ENCODE peak calls at places on chromosomes 16 and 17, in ten cellular contexts. O is GM12865; I is T-helper 1 cell; A is stimulated activated effector memory CD8-positive, alpha-beta T cell treated with anti-CD3 and anti-CD28 coated beads, Interleukin-12 subunit alpha, Interleukin-12 subunit beta, amount 100 ng/mL, for 72 hours; J is endodermal cell; M is brain pericyte; Q is body of pancreas; G is Kasumi-1; P is RPMI7951; X is mesenchymal stem cell. U is an unnamed sample.

GRCh38 chr17:16217002-16217635 is at the start of gene PIGL:
- DNase-seq in J (peak; percentile 99), Q (peak; percentile 91), A (peak; percentile 94), I (peak; percentile 90), P (peak; percentile 90), X (peak; percentile 95), M (peak; percentile 80), O (peak; percentile 97), G (peak; percentile 75), U (peak; percentile 65)

GRCh38 chr17:35774499-35774898 is 13.8 kb downstream of the C17orf50 start:
- DNase-seq in O (no peak), J (peak; percentile 60), A (no peak), P (no peak), X (no peak), Q (peak; percentile 52), I (no peak), M (no peak), G (no peak), U (no peak)

GRCh38 chr17:12995106-12995895 is 22.5 kb downstream of the ELAC2 start:
- DNase-seq in G (no peak), O (no peak), Q (no peak), M (no peak), P (no peak), I (no peak), A (no peak), J (no peak), X (no peak), U (no peak)

GRCh38 chr17:79935197-79935844 is 96.1 kb upstream of the CBX4 start:
- DNase-seq in O (no peak), X (no peak), Q (no peak), A (no peak), P (no peak), G (no peak), I (no peak), J (peak; percentile 80), M (no peak), U (no peak)

GRCh38 chr17:4368341-4368740 is 1.9 kb upstream of the UBE2G1 start:
- DNase-seq in G (no peak), O (no peak), A (no peak), Q (no peak), X (no peak), P (no peak), I (no peak), M (no peak), J (no peak), U (no peak)

GRCh38 chr17:62898239-62898864 is 67.7 kb upstream of the TANC2 start:
- DNase-seq in I (no peak), Q (no peak), X (peak; percentile 34), J (no peak), M (no peak), G (no peak), P (peak; percentile 73), A (no peak), O (no peak), U (no peak)

GRCh38 chr16:8781797-8782196 is 15.6 kb downstream of the TMEM186 start:
- DNase-seq in A (no peak), G (no peak), J (no peak), X (no peak), M (no peak), I (no peak), O (no peak), P (no peak), Q (no peak), U (no peak)

GRCh38 chr17:4548721-4549531 is 6.3 kb downstream of the MYBBP1A start:
- DNase-seq in O (no peak), M (no peak), J (peak; percentile 59), I (no peak), G (no peak), P (no peak), A (no peak), X (no peak), Q (peak; percentile 5), U (no peak)

GRCh38 chr17:75125984-75126383 is 5.6 kb downstream of the NT5C start:
- DNase-seq in P (no peak), A (no peak), Q (no peak), X (no peak), G (no peak), I (no peak), M (no peak), O (peak; percentile 66), J (peak; percentile 72), U (no peak)

GRCh38 chr17:70054961-70055360 is 20.1 kb upstream of the KCNJ16 start:
- DNase-seq in Q (no peak), I (no peak), O (no peak), X (no peak), A (no peak), J (no peak), G (no peak), P (no peak), M (no peak), U (no peak)

GRCh38 chr16:70470927-70471341 is 16.5 kb downstream of the FCSK start:
- DNase-seq in O (no peak), J (peak; percentile 87), X (peak; percentile 30), I (no peak), G (no peak), M (no peak), P (no peak), A (no peak), Q (peak; percentile 46), U (no peak)

GRCh38 chr17:16255481-16255901 is 38.5 kb downstream of the PIGL start:
- DNase-seq in G (no peak), M (no peak), P (peak; percentile 6), Q (peak; percentile 88), O (no peak), I (no peak), J (peak; percentile 72), A (no peak), X (no peak), U (no peak)

GRCh38 chr17:83083368-83084201 is 4.2 kb downstream of the METRNL start:
- DNase-seq in X (peak; percentile 91), P (peak; percentile 98), M (peak; percentile 76), Q (no peak), G (peak; percentile 50), J (peak; percentile 80), I (peak; percentile 82), O (no peak), A (peak; percentile 90), U (no peak)

GRCh38 chr16:69345923-69346322 is 5.7 kb downstream of the TMED6 start:
- DNase-seq in Q (no peak), X (no peak), I (no peak), O (no peak), G (no peak), A (no peak), P (no peak), J (no peak), M (no peak), U (no peak)

GRCh38 chr16:80527297-80527696 is 13.5 kb upstream of the DYNLRB2 start:
- DNase-seq in M (no peak), Q (peak; percentile 12), J (peak; percentile 85), O (peak; percentile 76), P (no peak), A (peak; percentile 79), X (no peak), G (peak; percentile 70), I (peak; percentile 79), U (peak; percentile 16)

GRCh38 chr16:87828071-87828971 is 41.0 kb downstream of the SLC7A5 start:
- DNase-seq in G (no peak), A (no peak), I (no peak), X (no peak), O (no peak), M (no peak), Q (peak; percentile 78), P (no peak), J (no peak), U (no peak)

GRCh38 chr16:71854369-71854948 is 8.7 kb downstream of the ATXN1L start:
- DNase-seq in P (peak; percentile 14), I (no peak), O (no peak), M (no peak), J (no peak), A (no peak), Q (no peak), X (no peak), G (no peak), U (no peak)

GRCh38 chr16:12497558-12497957 is 306.1 kb downstream of the CPPED1 start:
- DNase-seq in J (no peak), G (no peak), A (no peak), O (no peak), P (no peak), I (no peak), X (no peak), M (no peak), Q (no peak), U (no peak)

GRCh38 chr16:9469512-9469911 is 378.1 kb downstream of the HAPSTR1 start:
- DNase-seq in I (no peak), J (no peak), X (no peak), G (no peak), P (peak; percentile 42), A (no peak), Q (no peak), M (no peak), O (no peak), U (no peak)

GRCh38 chr17:49882434-49882833 is 34.6 kb upstream of the TAC4 start:
- DNase-seq in A (no peak), G (no peak), M (no peak), J (no peak), X (no peak), O (no peak), Q (no peak), P (no peak), I (no peak), U (no peak)

GRCh38 chr16:11258553-11259287 is 2.7 kb upstream of the SOCS1 start:
- DNase-seq in P (peak; percentile 75), X (no peak), M (no peak), A (peak; percentile 68), Q (peak; percentile 81), O (peak; percentile 88), I (peak; percentile 84), J (no peak), G (no peak), U (no peak)

GRCh38 chr17:39979865-39980401 is 674 bp upstream of the PSMD3 start:
- DNase-seq in G (peak; percentile 91), O (peak; percentile 38), P (peak; percentile 40), J (peak; percentile 78), I (no peak), A (no peak), M (no peak), Q (peak; percentile 26), X (peak; percentile 74), U (no peak)

GRCh38 chr16:89365044-89365467 is 125.3 kb downstream of the ANKRD11 start:
- DNase-seq in J (no peak), P (peak; percentile 80), Q (no peak), X (peak; percentile 79), G (no peak), O (peak; percentile 73), I (no peak), M (no peak), A (no peak), U (no peak)

GRCh38 chr17:47733047-47733413 is at the start of gene TBX21:
- DNase-seq in M (no peak), X (peak; percentile 37), O (peak; percentile 94), G (peak; percentile 96), Q (peak; percentile 78), J (peak; percentile 97), P (peak; percentile 26), I (peak; percentile 94), A (peak; percentile 95), U (peak; percentile 71)

GRCh38 chr17:74859439-74860228 is at the start of gene GRIN2C:
- DNase-seq in J (peak; percentile 71), I (no peak), P (no peak), X (no peak), G (no peak), M (no peak), O (no peak), A (no peak), Q (no peak), U (no peak)

GRCh38 chr17:41026668-41027471 is at the start of gene KRTAP1-5:
- DNase-seq in M (no peak), Q (peak; percentile 45), G (no peak), A (no peak), O (no peak), X (peak; percentile 30), J (no peak), I (no peak), P (peak; percentile 79), U (no peak)

GRCh38 chr16:56824804-56825203 is 40.2 kb upstream of the SLC12A3 start:
- DNase-seq in A (no peak), X (no peak), O (no peak), G (no peak), Q (no peak), I (no peak), P (no peak), M (no peak), J (no peak), U (no peak)

GRCh38 chr17:31594416-31594815 is 202.9 kb downstream of the RAB11FIP4 start:
- DNase-seq in A (no peak), P (no peak), O (no peak), G (no peak), Q (no peak), X (no peak), I (no peak), J (peak; percentile 38), M (no peak), U (no peak)